ENCODE peak calls at places on chromosomes 4 and X, in six cellular contexts. E is Right ventricle myocardium superior, N is KBM-7, C is ecto neural progenitor cell, G is skeletal muscle cell, F is erythroblast. B is an unnamed sample.
A peak's percentile ranks its signal among the peaks of the same experiment; 100 is the strongest.

GRCh38 chr4:1249731-1250526 is 999 bp upstream of the CTBP1 start:
- DNase-seq in C (no peak), G (no peak), F (no peak), N (peak; percentile 22), E (peak; percentile 56), B (no peak)

GRCh38 chrX:63128509-63128908 is 222.6 kb downstream of the SPIN4 start:
- DNase-seq in G (no peak), E (no peak), F (peak; percentile 7), C (no peak), N (peak; percentile 30), B (no peak)

GRCh38 chr4:80814266-80814665 is 216.2 kb upstream of the BMP3 start:
- DNase-seq in E (no peak), C (no peak), N (no peak), G (no peak), F (no peak), B (no peak)

GRCh38 chr4:127284236-127284635 is 348.5 kb upstream of the INTU start:
- DNase-seq in G (no peak), C (no peak), N (no peak), F (no peak), E (no peak), B (no peak)

GRCh38 chrX:71992711-71993110 is 82.1 kb downstream of the NHSL2 start:
- DNase-seq in N (peak; percentile 4), C (no peak), G (no peak), E (no peak), F (no peak), B (no peak)

GRCh38 chrX:132022115-132022862 is 813 bp upstream of the STK26 start:
- DNase-seq in G (no peak), F (peak; percentile 52), C (no peak), N (peak; percentile 75), E (no peak), B (peak; percentile 7)

GRCh38 chr4:145177906-145178538 is 2.4 kb downstream of the OTUD4 start:
- DNase-seq in G (no peak), E (no peak), C (no peak), N (peak; percentile 77), F (peak; percentile 73), B (peak; percentile 11)

GRCh38 chrX:101079736-101080135 is 1.1 kb downstream of the TMEM35A start:
- DNase-seq in F (no peak), E (no peak), G (no peak), N (no peak), C (no peak), B (peak; percentile 14)

GRCh38 chrX:17740137-17741122 is 3.1 kb downstream of the SCML1 start:
- DNase-seq in F (no peak), G (no peak), N (no peak), C (no peak), E (no peak), B (no peak)

GRCh38 chrX:69298466-69299140 is 133.3 kb upstream of the PJA1 start:
- DNase-seq in F (no peak), G (no peak), N (no peak), E (peak; percentile 49), C (no peak), B (no peak)

GRCh38 chrX:138710311-138710791 is 1.2 kb downstream of the FGF13 start:
- DNase-seq in C (peak; percentile 55), G (no peak), F (no peak), N (peak; percentile 16), E (peak; percentile 13), B (peak; percentile 39)

GRCh38 chrX:10043386-10043785 is 76.2 kb downstream of the CLDN34 start:
- DNase-seq in N (no peak), G (no peak), F (no peak), C (no peak), E (no peak), B (no peak)

GRCh38 chr4:47855350-47855749 is 17.5 kb upstream of the CORIN start:
- DNase-seq in E (no peak), F (no peak), N (no peak), C (no peak), G (peak; percentile 70), B (no peak)